ENCODE peak calls at places on chromosomes 12 and 14, in nine cellular contexts. E is A549, Q is lower leg skin, Y is stomach, O is ovary, A is IMR-90, N is body of pancreas, V is right lobe of liver, G is uterus. H is an unnamed sample.

GRCh38 chr12:120669055-120669828 is 17.7 kb upstream of the MLEC start:
- DNase-seq in E (no peak), Q (no peak), Y (peak), O (peak), A (no peak), N (peak), V (no peak), G (no peak), H (peak)

GRCh38 chr12:56695327-56696101 is 7.4 kb upstream of the PTGES3 start:
- DNase-seq in E (no peak), Q (no peak), Y (no peak), O (no peak), A (peak), N (no peak), V (peak), G (no peak), H (no peak)

GRCh38 chr14:91410781-91411536 is 6.7 kb downstream of the CCDC88C start:
- DNase-seq in E (no peak), Q (no peak), Y (no peak), O (no peak), A (no peak), N (no peak), V (no peak), G (no peak), H (no peak)

GRCh38 chr12:105740970-105741725 is 397.6 kb downstream of the NUAK1 start:
- DNase-seq in E (no peak), Q (no peak), Y (no peak), O (peak), A (peak), N (no peak), V (no peak), G (peak), H (no peak)

GRCh38 chr12:9588749-9589148 is 19.0 kb downstream of the KLRB1 start:
- DNase-seq in E (no peak), Q (no peak), Y (no peak), O (no peak), A (no peak), N (no peak), V (peak), G (no peak), H (no peak)

GRCh38 chr12:29024117-29024516 is 125.0 kb upstream of the FAR2 start:
- DNase-seq in E (peak), Q (no peak), Y (no peak), O (no peak), A (no peak), N (no peak), V (no peak), G (no peak), H (no peak)

GRCh38 chr12:39230086-39230485 is 212.8 kb downstream of the KIF21A start:
- DNase-seq in E (no peak), Q (no peak), Y (no peak), O (no peak), A (no peak), N (no peak), V (no peak), G (no peak), H (no peak)

GRCh38 chr12:122875590-122876220 is 20.2 kb downstream of the VPS37B start:
- DNase-seq in E (no peak), Q (peak), Y (peak), O (no peak), A (no peak), N (no peak), V (no peak), G (no peak), H (no peak)

GRCh38 chr12:52867636-52868035 is 18.8 kb upstream of the KRT78 start:
- DNase-seq in E (no peak), Q (peak), Y (peak), O (no peak), A (no peak), N (peak), V (no peak), G (no peak), H (no peak)

GRCh38 chr12:2999265-2999841 is 40.2 kb downstream of the TEAD4 start:
- DNase-seq in E (no peak), Q (no peak), Y (no peak), O (no peak), A (no peak), N (peak), V (no peak), G (peak), H (no peak)

GRCh38 chr14:55798400-55798799 is 218.4 kb downstream of the KTN1 start:
- DNase-seq in E (no peak), Q (no peak), Y (peak), O (no peak), A (no peak), N (no peak), V (no peak), G (no peak), H (no peak)

GRCh38 chr12:6626654-6627283 is 9.0 kb downstream of the LPAR5 start:
- DNase-seq in E (no peak), Q (no peak), Y (no peak), O (no peak), A (no peak), N (no peak), V (no peak), G (no peak), H (no peak)

GRCh38 chr12:55932546-55932919 is 1.6 kb downstream of the DGKA start:
- DNase-seq in E (no peak), Q (peak), Y (no peak), O (no peak), A (peak), N (peak), V (no peak), G (no peak), H (no peak)

GRCh38 chr12:75568801-75569200 is 57.4 kb upstream of the KRR1 start:
- DNase-seq in E (no peak), Q (no peak), Y (no peak), O (no peak), A (no peak), N (no peak), V (no peak), G (no peak), H (no peak)

GRCh38 chr12:124742111-124742510 is 121.6 kb downstream of the SCARB1 start:
- DNase-seq in E (no peak), Q (no peak), Y (peak), O (no peak), A (no peak), N (no peak), V (no peak), G (no peak), H (no peak)

GRCh38 chr12:95637471-95638155 is 86.3 kb upstream of the USP44 start:
- DNase-seq in E (no peak), Q (no peak), Y (no peak), O (no peak), A (peak), N (no peak), V (no peak), G (no peak), H (peak)

GRCh38 chr12:19404232-19404880 is 34.9 kb upstream of the AEBP2 start:
- DNase-seq in E (no peak), Q (no peak), Y (no peak), O (no peak), A (no peak), N (no peak), V (no peak), G (no peak), H (no peak)

GRCh38 chr12:96047151-96047620 is 11.8 kb upstream of the LTA4H start:
- DNase-seq in E (no peak), Q (no peak), Y (no peak), O (no peak), A (no peak), N (no peak), V (no peak), G (no peak), H (no peak)

GRCh38 chr14:68983210-68983609 is 4.1 kb upstream of the ACTN1 start:
- DNase-seq in E (no peak), Q (no peak), Y (no peak), O (no peak), A (no peak), N (no peak), V (no peak), G (no peak), H (no peak)

GRCh38 chr12:96719671-96720362 is 187.2 kb upstream of the NEDD1 start:
- DNase-seq in E (no peak), Q (no peak), Y (no peak), O (no peak), A (peak), N (peak), V (no peak), G (no peak), H (no peak)

GRCh38 chr14:55881577-55882241 is 236.5 kb upstream of the PELI2 start:
- DNase-seq in E (no peak), Q (no peak), Y (no peak), O (no peak), A (peak), N (no peak), V (no peak), G (no peak), H (no peak)

GRCh38 chr14:34059925-34060746 is 109.3 kb upstream of the EGLN3 start:
- DNase-seq in E (peak), Q (peak), Y (peak), O (peak), A (peak), N (peak), V (peak), G (peak), H (peak)

GRCh38 chr14:33959692-33960151 is 8.8 kb upstream of the EGLN3 start:
- DNase-seq in E (no peak), Q (no peak), Y (no peak), O (no peak), A (no peak), N (no peak), V (no peak), G (no peak), H (no peak)

GRCh38 chr14:59630281-59630963 is 53.8 kb upstream of the CCDC175 start:
- DNase-seq in E (no peak), Q (no peak), Y (no peak), O (no peak), A (no peak), N (peak), V (peak), G (no peak), H (no peak)

GRCh38 chr14:46008348-46008747 is 643.2 kb downstream of the RPL10L start:
- DNase-seq in E (no peak), Q (no peak), Y (no peak), O (no peak), A (no peak), N (no peak), V (no peak), G (no peak), H (no peak)

GRCh38 chr12:13727707-13728147 is 253.7 kb downstream of the GRIN2B start:
- DNase-seq in E (no peak), Q (no peak), Y (no peak), O (no peak), A (no peak), N (no peak), V (no peak), G (no peak), H (no peak)

GRCh38 chr12:93050026-93050747 is 121.1 kb upstream of the EEA1 start:
- DNase-seq in E (no peak), Q (no peak), Y (no peak), O (no peak), A (peak), N (no peak), V (no peak), G (no peak), H (no peak)

GRCh38 chr14:72607386-72608125 is 286.3 kb downstream of the DPF3 start:
- DNase-seq in E (no peak), Q (peak), Y (no peak), O (no peak), A (peak), N (no peak), V (no peak), G (no peak), H (no peak)

GRCh38 chr14:25298238-25298637 is 248.3 kb upstream of the STXBP6 start:
- DNase-seq in E (no peak), Q (no peak), Y (no peak), O (no peak), A (no peak), N (no peak), V (no peak), G (no peak), H (no peak)

GRCh38 chr14:41605550-41606248 is 977 bp upstream of the LRFN5 start:
- DNase-seq in E (no peak), Q (peak), Y (no peak), O (no peak), A (peak), N (no peak), V (no peak), G (peak), H (no peak)

GRCh38 chr14:29817767-29818166 is 109.9 kb downstream of the PRKD1 start:
- DNase-seq in E (no peak), Q (no peak), Y (no peak), O (no peak), A (no peak), N (no peak), V (no peak), G (no peak), H (no peak)

GRCh38 chr12:32486158-32486557 is 86.8 kb downstream of the FGD4 start:
- DNase-seq in E (no peak), Q (no peak), Y (no peak), O (no peak), A (no peak), N (no peak), V (no peak), G (no peak), H (no peak)

GRCh38 chr12:116867523-116867922 is 13.7 kb downstream of the HRK start:
- DNase-seq in E (no peak), Q (no peak), Y (no peak), O (no peak), A (no peak), N (no peak), V (no peak), G (no peak), H (no peak)

GRCh38 chr12:106054016-106054415 is 84.7 kb downstream of the NUAK1 start:
- DNase-seq in E (no peak), Q (no peak), Y (no peak), O (no peak), A (no peak), N (no peak), V (no peak), G (no peak), H (no peak)

GRCh38 chr12:92244036-92244435 is 98.4 kb upstream of the BTG1 start:
- DNase-seq in E (no peak), Q (no peak), Y (no peak), O (peak), A (peak), N (peak), V (no peak), G (peak), H (no peak)

GRCh38 chr14:102139248-102140026 is at the start of gene WDR20:
- DNase-seq in E (peak), Q (peak), Y (peak), O (peak), A (peak), N (peak), V (peak), G (peak), H (peak)
- TF ChIP-seq POLR2A in E (peak), Q (no peak), Y (no peak), O (peak), A (peak), N (peak), V (peak), G (peak), H (peak)

DNA sequence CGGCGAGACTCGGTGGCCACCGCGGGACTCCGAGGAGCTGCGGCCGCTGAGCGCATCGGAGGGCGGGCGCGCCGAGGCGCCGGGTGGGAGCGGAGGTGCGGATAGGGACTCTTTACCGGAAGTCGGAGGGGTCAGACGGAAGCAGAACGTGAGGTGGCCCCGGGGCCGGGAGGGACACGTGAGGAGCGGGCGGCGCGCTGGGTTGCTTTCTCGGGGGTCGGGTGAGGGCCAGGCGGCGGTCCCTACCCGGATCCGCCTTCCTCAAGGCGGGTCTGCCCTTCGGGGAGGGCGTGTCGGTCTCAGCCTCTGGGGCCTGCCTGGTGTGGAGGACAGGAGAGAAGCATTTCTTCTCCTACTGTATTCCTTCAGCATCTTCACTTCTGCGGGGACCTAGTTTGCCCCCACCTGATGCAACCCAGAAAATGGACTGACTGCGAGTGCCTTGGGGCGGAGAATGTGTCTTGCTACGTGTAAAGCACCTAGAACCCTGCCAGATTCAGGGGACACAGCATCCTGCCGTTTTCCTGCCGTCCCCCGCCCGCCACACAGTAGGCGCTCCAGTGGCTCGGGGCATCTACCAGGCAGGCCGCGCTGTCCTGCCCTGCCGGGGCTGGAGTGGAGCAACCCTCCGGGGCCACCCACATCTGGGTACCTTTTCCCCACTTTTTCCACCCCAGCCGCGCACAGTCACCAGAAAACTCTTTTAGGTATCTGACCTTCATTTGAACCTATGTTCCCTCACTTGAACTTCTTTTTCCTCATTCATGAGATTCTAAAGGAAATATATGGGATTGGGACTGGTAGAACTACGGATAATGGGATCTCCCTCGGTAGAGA is 562 bp upstream of the ATXN2 start:
- DNase-seq in E (peak), Q (peak), Y (peak), O (peak), A (peak), N (peak), V (peak), G (peak), H (peak)
- TF ChIP-seq POLR2A in E (peak), Q (no peak), Y (no peak), O (peak), A (peak), N (peak), V (peak), G (no peak), H (peak)

GRCh38 chr12:11622774-11623375 is 26.6 kb upstream of the ETV6 start:
- DNase-seq in E (no peak), Q (no peak), Y (no peak), O (no peak), A (no peak), N (no peak), V (no peak), G (no peak), H (no peak)
- TF ChIP-seq POLR2A in E (no peak), Q (no peak), Y (no peak), O (no peak), A (no peak), N (no peak), V (no peak), G (no peak), H (no peak)

GRCh38 chr12:118061011-118061875 is at the start of gene WSB2:
- DNase-seq in E (peak), Q (peak), Y (peak), O (peak), A (peak), N (peak), V (peak), G (peak), H (peak)
- TF ChIP-seq POLR2A in E (peak), Q (no peak), Y (no peak), O (no peak), A (peak), N (no peak), V (no peak), G (no peak), H (peak)

GRCh38 chr14:22481546-22481945 is 107.5 kb downstream of the DAD1 start:
- DNase-seq in E (no peak), Q (no peak), Y (no peak), O (no peak), A (no peak), N (no peak), V (no peak), G (no peak), H (no peak)

GRCh38 chr14:22482782-22483553 is 106.1 kb downstream of the DAD1 start:
- DNase-seq in E (no peak), Q (no peak), Y (no peak), O (no peak), A (no peak), N (no peak), V (no peak), G (no peak), H (no peak)

GRCh38 chr14:22479781-22480464 is 109.1 kb downstream of the DAD1 start:
- DNase-seq in E (no peak), Q (no peak), Y (no peak), O (no peak), A (no peak), N (no peak), V (no peak), G (no peak), H (no peak)

GRCh38 chr14:22483863-22484593 is 105.0 kb downstream of the DAD1 start:
- DNase-seq in E (no peak), Q (no peak), Y (no peak), O (no peak), A (no peak), N (no peak), V (no peak), G (no peak), H (no peak)

GRCh38 chr14:22482085-22482694 is 106.8 kb downstream of the DAD1 start:
- DNase-seq in E (no peak), Q (no peak), Y (no peak), O (no peak), A (no peak), N (no peak), V (no peak), G (no peak), H (no peak)
- TF ChIP-seq POLR2A in E (no peak), Q (no peak), Y (no peak), O (no peak), A (no peak), N (no peak), V (no peak), G (no peak), H (no peak)

GRCh38 chr12:100266802-100267602 is at the start of the genes DEPDC4 and SCYL2:
- DNase-seq in E (peak), Q (peak), Y (peak), O (peak), A (peak), N (peak), V (peak), G (peak), H (peak)
- TF ChIP-seq POLR2A in E (peak), Q (no peak), Y (no peak), O (peak), A (peak), N (peak), V (peak), G (peak), H (peak)